ENCODE peak calls at places on chromosomes 2 and 18, in seven cellular contexts. One of them, this sample, is unnamed.

GRCh38 chr2:60551241-60552095 is 2.0 kb downstream of the BCL11A start:
- DNase-seq in kidney: peak; percentile 77
- DNase-seq in brain microvascular endothelial cell: no peak
- DNase-seq in thoracic aorta: no peak
- DNase-seq in CD4-positive, alpha-beta T cell: no peak
- DNase-seq in IMR-90: no peak
- DNase-seq in pancreas: peak; percentile 63
- DNase-seq in this sample: no peak

GRCh38 chr2:19195681-19196080 is 162.7 kb downstream of the OSR1 start:
- DNase-seq in kidney: no peak
- DNase-seq in brain microvascular endothelial cell: peak; percentile 58
- DNase-seq in thoracic aorta: no peak
- DNase-seq in CD4-positive, alpha-beta T cell: no peak
- DNase-seq in IMR-90: peak; percentile 63
- DNase-seq in pancreas: no peak
- DNase-seq in this sample: no peak

GRCh38 chr18:63783394-63783793 is 8.2 kb downstream of the SERPINB7 start:
- DNase-seq in kidney: no peak
- DNase-seq in brain microvascular endothelial cell: no peak
- DNase-seq in thoracic aorta: no peak
- DNase-seq in CD4-positive, alpha-beta T cell: no peak
- DNase-seq in IMR-90: no peak
- DNase-seq in pancreas: no peak
- DNase-seq in this sample: no peak

GRCh38 chr2:162487816-162488215 is 143.9 kb downstream of the GCA start:
- DNase-seq in kidney: no peak
- DNase-seq in brain microvascular endothelial cell: no peak
- DNase-seq in thoracic aorta: no peak
- DNase-seq in CD4-positive, alpha-beta T cell: no peak
- DNase-seq in IMR-90: no peak
- DNase-seq in pancreas: no peak
- DNase-seq in this sample: no peak

GRCh38 chr2:227411320-227411989 is 23.7 kb upstream of the SCYGR1 start:
- DNase-seq in kidney: no peak
- DNase-seq in brain microvascular endothelial cell: peak; percentile 70
- DNase-seq in thoracic aorta: no peak
- DNase-seq in CD4-positive, alpha-beta T cell: no peak
- DNase-seq in IMR-90: peak; percentile 39
- DNase-seq in pancreas: no peak
- DNase-seq in this sample: no peak

GRCh38 chr2:71506222-71506621 is 52.9 kb downstream of the DYSF start:
- DNase-seq in kidney: no peak
- DNase-seq in brain microvascular endothelial cell: no peak
- DNase-seq in thoracic aorta: no peak
- DNase-seq in CD4-positive, alpha-beta T cell: no peak
- DNase-seq in IMR-90: no peak
- DNase-seq in pancreas: no peak
- DNase-seq in this sample: no peak

GRCh38 chr2:102508863-102509262 is 35.8 kb downstream of the SLC9A4 start:
- DNase-seq in kidney: no peak
- DNase-seq in brain microvascular endothelial cell: no peak
- DNase-seq in thoracic aorta: no peak
- DNase-seq in CD4-positive, alpha-beta T cell: no peak
- DNase-seq in IMR-90: no peak
- DNase-seq in pancreas: no peak
- DNase-seq in this sample: no peak

GRCh38 chr2:134002391-134002790 is 251.5 kb upstream of the MGAT5 start:
- DNase-seq in kidney: no peak
- DNase-seq in brain microvascular endothelial cell: no peak
- DNase-seq in thoracic aorta: no peak
- DNase-seq in CD4-positive, alpha-beta T cell: no peak
- DNase-seq in IMR-90: peak; percentile 21
- DNase-seq in pancreas: no peak
- DNase-seq in this sample: no peak

GRCh38 chr2:43592443-43592842 is 3.4 kb downstream of the THADA start:
- DNase-seq in kidney: no peak
- DNase-seq in brain microvascular endothelial cell: peak; percentile 60
- DNase-seq in thoracic aorta: no peak
- DNase-seq in CD4-positive, alpha-beta T cell: no peak
- DNase-seq in IMR-90: no peak
- DNase-seq in pancreas: no peak
- DNase-seq in this sample: no peak

GRCh38 chr2:31415421-31415820 is 879 bp upstream of the XDH start:
- DNase-seq in kidney: no peak
- DNase-seq in brain microvascular endothelial cell: no peak
- DNase-seq in thoracic aorta: no peak
- DNase-seq in CD4-positive, alpha-beta T cell: no peak
- DNase-seq in IMR-90: no peak
- DNase-seq in pancreas: no peak
- DNase-seq in this sample: no peak

GRCh38 chr2:119011162-119011909 is 69.3 kb downstream of the MARCO start:
- DNase-seq in kidney: peak; percentile 84
- DNase-seq in brain microvascular endothelial cell: peak; percentile 12
- DNase-seq in thoracic aorta: no peak
- DNase-seq in CD4-positive, alpha-beta T cell: no peak
- DNase-seq in IMR-90: peak; percentile 5
- DNase-seq in pancreas: peak; percentile 68
- DNase-seq in this sample: peak; percentile 58

GRCh38 chr2:37568565-37568964 is 102.9 kb downstream of the CDC42EP3 start:
- DNase-seq in kidney: no peak
- DNase-seq in brain microvascular endothelial cell: no peak
- DNase-seq in thoracic aorta: no peak
- DNase-seq in CD4-positive, alpha-beta T cell: no peak
- DNase-seq in IMR-90: no peak
- DNase-seq in pancreas: no peak
- DNase-seq in this sample: no peak

GRCh38 chr2:108351889-108352288 is 25.9 kb upstream of the SULT1C4 start:
- DNase-seq in kidney: no peak
- DNase-seq in brain microvascular endothelial cell: no peak
- DNase-seq in thoracic aorta: no peak
- DNase-seq in CD4-positive, alpha-beta T cell: no peak
- DNase-seq in IMR-90: no peak
- DNase-seq in pancreas: no peak
- DNase-seq in this sample: no peak

GRCh38 chr18:22034276-22034675 is 135.1 kb upstream of the GATA6 start:
- DNase-seq in kidney: no peak
- DNase-seq in brain microvascular endothelial cell: no peak
- DNase-seq in thoracic aorta: no peak
- DNase-seq in CD4-positive, alpha-beta T cell: no peak
- DNase-seq in IMR-90: no peak
- DNase-seq in pancreas: no peak
- DNase-seq in this sample: no peak

GRCh38 chr2:75133621-75134020 is 65.7 kb downstream of the TACR1 start:
- DNase-seq in kidney: no peak
- DNase-seq in brain microvascular endothelial cell: no peak
- DNase-seq in thoracic aorta: no peak
- DNase-seq in CD4-positive, alpha-beta T cell: no peak
- DNase-seq in IMR-90: no peak
- DNase-seq in pancreas: no peak
- DNase-seq in this sample: no peak

GRCh38 chr2:213766465-213766891 is 482.2 kb downstream of the SPAG16 start:
- DNase-seq in kidney: no peak
- DNase-seq in brain microvascular endothelial cell: no peak
- DNase-seq in thoracic aorta: no peak
- DNase-seq in CD4-positive, alpha-beta T cell: no peak
- DNase-seq in IMR-90: no peak
- DNase-seq in pancreas: no peak
- DNase-seq in this sample: no peak

GRCh38 chr2:238462782-238463396 is 36.2 kb downstream of the ASB1 start:
- DNase-seq in kidney: no peak
- DNase-seq in brain microvascular endothelial cell: peak; percentile 56
- DNase-seq in thoracic aorta: no peak
- DNase-seq in CD4-positive, alpha-beta T cell: no peak
- DNase-seq in IMR-90: peak; percentile 58
- DNase-seq in pancreas: no peak
- DNase-seq in this sample: no peak

GRCh38 chr18:32552421-32553030 is 81.8 kb upstream of the GAREM1 start:
- DNase-seq in kidney: no peak
- DNase-seq in brain microvascular endothelial cell: peak; percentile 65
- DNase-seq in thoracic aorta: peak; percentile 11
- DNase-seq in CD4-positive, alpha-beta T cell: peak; percentile 40
- DNase-seq in IMR-90: peak; percentile 69
- DNase-seq in pancreas: peak; percentile 71
- DNase-seq in this sample: no peak

GRCh38 chr2:10916953-10917352 is 5.2 kb downstream of the KCNF1 start:
- DNase-seq in kidney: no peak
- DNase-seq in brain microvascular endothelial cell: no peak
- DNase-seq in thoracic aorta: no peak
- DNase-seq in CD4-positive, alpha-beta T cell: no peak
- DNase-seq in IMR-90: no peak
- DNase-seq in pancreas: no peak
- DNase-seq in this sample: no peak

GRCh38 chr2:162091325-162092007 is 17.5 kb upstream of the DPP4 start:
- DNase-seq in kidney: peak; percentile 74
- DNase-seq in brain microvascular endothelial cell: no peak
- DNase-seq in thoracic aorta: no peak
- DNase-seq in CD4-positive, alpha-beta T cell: no peak
- DNase-seq in IMR-90: peak; percentile 42
- DNase-seq in pancreas: no peak
- DNase-seq in this sample: no peak

GRCh38 chr2:230170532-230170931 is 49.3 kb downstream of the SP110 start:
- DNase-seq in kidney: no peak
- DNase-seq in brain microvascular endothelial cell: peak; percentile 12
- DNase-seq in thoracic aorta: no peak
- DNase-seq in CD4-positive, alpha-beta T cell: no peak
- DNase-seq in IMR-90: no peak
- DNase-seq in pancreas: no peak
- DNase-seq in this sample: no peak

GRCh38 chr2:158809816-158810215 is 14.7 kb downstream of the DAPL1 start:
- DNase-seq in kidney: no peak
- DNase-seq in brain microvascular endothelial cell: no peak
- DNase-seq in thoracic aorta: no peak
- DNase-seq in CD4-positive, alpha-beta T cell: no peak
- DNase-seq in IMR-90: no peak
- DNase-seq in pancreas: no peak
- DNase-seq in this sample: no peak

GRCh38 chr2:96112501-96113366 is 3.6 kb downstream of the ADRA2B start:
- DNase-seq in kidney: peak; percentile 16
- DNase-seq in brain microvascular endothelial cell: no peak
- DNase-seq in thoracic aorta: no peak
- DNase-seq in CD4-positive, alpha-beta T cell: no peak
- DNase-seq in IMR-90: no peak
- DNase-seq in pancreas: no peak
- DNase-seq in this sample: no peak

GRCh38 chr18:33184178-33184577 is 256.3 kb downstream of the CCDC178 start:
- DNase-seq in kidney: no peak
- DNase-seq in brain microvascular endothelial cell: no peak
- DNase-seq in thoracic aorta: no peak
- DNase-seq in CD4-positive, alpha-beta T cell: no peak
- DNase-seq in IMR-90: no peak
- DNase-seq in pancreas: no peak
- DNase-seq in this sample: no peak

GRCh38 chr2:163662141-163662780 is 73.5 kb downstream of the FIGN start:
- DNase-seq in kidney: no peak
- DNase-seq in brain microvascular endothelial cell: peak; percentile 29
- DNase-seq in thoracic aorta: no peak
- DNase-seq in CD4-positive, alpha-beta T cell: no peak
- DNase-seq in IMR-90: peak; percentile 37
- DNase-seq in pancreas: no peak
- DNase-seq in this sample: no peak

GRCh38 chr2:102368461-102369109 is 13.0 kb downstream of the IL18R1 start:
- DNase-seq in kidney: no peak
- DNase-seq in brain microvascular endothelial cell: no peak
- DNase-seq in thoracic aorta: no peak
- DNase-seq in CD4-positive, alpha-beta T cell: no peak
- DNase-seq in IMR-90: no peak
- DNase-seq in pancreas: no peak
- DNase-seq in this sample: no peak

GRCh38 chr2:79083846-79084376 is 3.9 kb downstream of the REG1B start:
- DNase-seq in kidney: no peak
- DNase-seq in brain microvascular endothelial cell: no peak
- DNase-seq in thoracic aorta: no peak
- DNase-seq in CD4-positive, alpha-beta T cell: no peak
- DNase-seq in IMR-90: no peak
- DNase-seq in pancreas: no peak
- DNase-seq in this sample: no peak

GRCh38 chr2:73981081-73981968 is 3.4 kb upstream of the TET3 start:
- DNase-seq in kidney: peak; percentile 82
- DNase-seq in brain microvascular endothelial cell: peak; percentile 31
- DNase-seq in thoracic aorta: no peak
- DNase-seq in CD4-positive, alpha-beta T cell: no peak
- DNase-seq in IMR-90: no peak
- DNase-seq in pancreas: peak; percentile 50
- DNase-seq in this sample: no peak

GRCh38 chr2:190723397-190724090 is 74.7 kb downstream of the NAB1 start:
- DNase-seq in kidney: no peak
- DNase-seq in brain microvascular endothelial cell: no peak
- DNase-seq in thoracic aorta: no peak
- DNase-seq in CD4-positive, alpha-beta T cell: no peak
- DNase-seq in IMR-90: no peak
- DNase-seq in pancreas: no peak
- DNase-seq in this sample: no peak

DNA sequence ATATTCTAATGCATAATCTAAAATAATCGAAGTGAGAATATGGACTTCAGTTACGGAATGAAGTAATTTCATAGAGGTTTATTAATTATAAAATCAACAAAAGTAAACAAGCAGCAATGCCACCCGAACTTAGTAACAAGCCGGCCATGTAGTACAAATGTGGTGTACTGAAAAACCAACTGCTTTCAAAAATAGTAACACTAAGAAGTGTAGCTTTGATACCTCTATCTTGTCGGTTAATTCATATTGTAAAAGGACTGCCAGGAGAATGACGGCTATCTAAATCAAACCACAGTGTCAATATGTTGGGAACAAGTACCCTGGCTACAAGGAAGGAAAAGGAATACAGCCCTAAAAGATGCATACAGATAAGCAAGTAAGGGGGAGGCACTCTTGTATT is 48.5 kb downstream of the WDR33 start:
- DNase-seq in kidney: no peak
- DNase-seq in brain microvascular endothelial cell: no peak
- DNase-seq in thoracic aorta: no peak
- DNase-seq in CD4-positive, alpha-beta T cell: no peak
- DNase-seq in IMR-90: no peak
- DNase-seq in pancreas: no peak
- DNase-seq in this sample: no peak
- TF ChIP-seq CTCF in kidney: no peak
- TF ChIP-seq CTCF in brain microvascular endothelial cell: no peak
- TF ChIP-seq CTCF in thoracic aorta: no peak
- TF ChIP-seq CTCF in CD4-positive, alpha-beta T cell: no peak
- TF ChIP-seq CTCF in IMR-90: no peak
- TF ChIP-seq CTCF in pancreas: no peak
- TF ChIP-seq CTCF in this sample: no peak

GRCh38 chr2:113720167-113720566 is 36.3 kb downstream of the SLC35F5 start:
- DNase-seq in kidney: no peak
- DNase-seq in brain microvascular endothelial cell: no peak
- DNase-seq in thoracic aorta: no peak
- DNase-seq in CD4-positive, alpha-beta T cell: no peak
- DNase-seq in IMR-90: peak; percentile 20
- DNase-seq in pancreas: no peak
- DNase-seq in this sample: no peak
- TF ChIP-seq CTCF in kidney: peak; percentile 9
- TF ChIP-seq CTCF in brain microvascular endothelial cell: peak; percentile 35
- TF ChIP-seq CTCF in thoracic aorta: peak; percentile 40
- TF ChIP-seq CTCF in CD4-positive, alpha-beta T cell: no peak
- TF ChIP-seq CTCF in IMR-90: peak; percentile 52
- TF ChIP-seq CTCF in pancreas: no peak
- TF ChIP-seq CTCF in this sample: no peak

GRCh38 chr2:68359889-68360288 is 5.2 kb upstream of the PLEK start:
- DNase-seq in kidney: no peak
- DNase-seq in brain microvascular endothelial cell: no peak
- DNase-seq in thoracic aorta: no peak
- DNase-seq in CD4-positive, alpha-beta T cell: no peak
- DNase-seq in IMR-90: no peak
- DNase-seq in pancreas: no peak
- DNase-seq in this sample: no peak
- TF ChIP-seq CTCF in kidney: no peak
- TF ChIP-seq CTCF in brain microvascular endothelial cell: peak; percentile 32
- TF ChIP-seq CTCF in thoracic aorta: no peak
- TF ChIP-seq CTCF in CD4-positive, alpha-beta T cell: no peak
- TF ChIP-seq CTCF in IMR-90: peak; percentile 17
- TF ChIP-seq CTCF in pancreas: no peak
- TF ChIP-seq CTCF in this sample: no peak

GRCh38 chr2:113799375-113799774 is 42.9 kb upstream of the SLC35F5 start:
- DNase-seq in kidney: no peak
- DNase-seq in brain microvascular endothelial cell: no peak
- DNase-seq in thoracic aorta: no peak
- DNase-seq in CD4-positive, alpha-beta T cell: no peak
- DNase-seq in IMR-90: no peak
- DNase-seq in pancreas: no peak
- DNase-seq in this sample: no peak
- TF ChIP-seq CTCF in kidney: no peak
- TF ChIP-seq CTCF in brain microvascular endothelial cell: peak; percentile 10
- TF ChIP-seq CTCF in thoracic aorta: no peak
- TF ChIP-seq CTCF in CD4-positive, alpha-beta T cell: no peak
- TF ChIP-seq CTCF in IMR-90: no peak
- TF ChIP-seq CTCF in pancreas: no peak
- TF ChIP-seq CTCF in this sample: no peak